ENCODE peak calls at places on chromosome 4, in four cellular contexts. One of them, this sample, is unnamed. For H3K4me1, the result is how much of the 10 kb centered on the place peaks cover.

GRCh38 chr4:142801966-142802365 is 44.1 kb downstream of the INPP4B start:
- DNase-seq in heart right ventricle: no peak
- DNase-seq in BE2C: no peak
- DNase-seq in lower lobe of right lung: no peak
- DNase-seq in this sample: no peak

GRCh38 chr4:184457530-184458249 is 16.7 kb downstream of the IRF2 start:
- DNase-seq in heart right ventricle: no peak
- DNase-seq in BE2C: no peak
- DNase-seq in lower lobe of right lung: no peak
- DNase-seq in this sample: no peak

GRCh38 chr4:98720871-98721480 is 62.6 kb upstream of the TSPAN5 start:
- DNase-seq in heart right ventricle: no peak
- DNase-seq in BE2C: no peak
- DNase-seq in lower lobe of right lung: no peak
- DNase-seq in this sample: no peak

GRCh38 chr4:3845744-3846429 is 79.7 kb downstream of the ADRA2C start:
- DNase-seq in heart right ventricle: no peak
- DNase-seq in BE2C: no peak
- DNase-seq in lower lobe of right lung: no peak
- DNase-seq in this sample: no peak

GRCh38 chr4:85823295-85823694 is 348.3 kb downstream of the ARHGAP24 start:
- DNase-seq in heart right ventricle: peak
- DNase-seq in BE2C: peak
- DNase-seq in lower lobe of right lung: no peak
- DNase-seq in this sample: no peak

GRCh38 chr4:149980125-149980682 is 98.0 kb upstream of the DCLK2 start:
- DNase-seq in heart right ventricle: no peak
- DNase-seq in BE2C: no peak
- DNase-seq in lower lobe of right lung: no peak
- DNase-seq in this sample: no peak

GRCh38 chr4:76206222-76206942 is 7.2 kb downstream of the SCARB2 start:
- DNase-seq in heart right ventricle: no peak
- DNase-seq in BE2C: peak
- DNase-seq in lower lobe of right lung: no peak
- DNase-seq in this sample: no peak

GRCh38 chr4:2793920-2794706 is 1.2 kb downstream of the SH3BP2 start:
- DNase-seq in heart right ventricle: no peak
- DNase-seq in BE2C: peak
- DNase-seq in lower lobe of right lung: peak
- DNase-seq in this sample: peak

GRCh38 chr4:13445841-13446790 is 38.0 kb downstream of the RAB28 start:
- DNase-seq in heart right ventricle: no peak
- DNase-seq in BE2C: no peak
- DNase-seq in lower lobe of right lung: no peak
- DNase-seq in this sample: no peak

GRCh38 chr4:79652232-79652631 is 244.2 kb upstream of the GK2 start:
- DNase-seq in heart right ventricle: no peak
- DNase-seq in BE2C: no peak
- DNase-seq in lower lobe of right lung: no peak
- DNase-seq in this sample: no peak

GRCh38 chr4:16745009-16745408 is 153.4 kb downstream of the LDB2 start:
- DNase-seq in heart right ventricle: peak
- DNase-seq in BE2C: no peak
- DNase-seq in lower lobe of right lung: no peak
- DNase-seq in this sample: no peak

GRCh38 chr4:16160457-16160856 is 65.8 kb downstream of the TAPT1 start:
- DNase-seq in heart right ventricle: no peak
- DNase-seq in BE2C: no peak
- DNase-seq in lower lobe of right lung: no peak
- DNase-seq in this sample: no peak

GRCh38 chr4:101415962-101416361 is 68.6 kb upstream of the PPP3CA start:
- DNase-seq in heart right ventricle: no peak
- DNase-seq in BE2C: no peak
- DNase-seq in lower lobe of right lung: peak
- DNase-seq in this sample: no peak

GRCh38 chr4:44928062-44928380 is 201.7 kb upstream of the GNPDA2 start:
- DNase-seq in heart right ventricle: no peak
- DNase-seq in BE2C: no peak
- DNase-seq in lower lobe of right lung: no peak
- DNase-seq in this sample: no peak

GRCh38 chr4:185395255-185395955 is at the start of gene LRP2BP:
- DNase-seq in heart right ventricle: no peak
- DNase-seq in BE2C: no peak
- DNase-seq in lower lobe of right lung: no peak
- DNase-seq in this sample: no peak

GRCh38 chr4:4852591-4853362 is 6.7 kb upstream of the MSX1 start:
- DNase-seq in heart right ventricle: no peak
- DNase-seq in BE2C: peak
- DNase-seq in lower lobe of right lung: no peak
- DNase-seq in this sample: no peak

GRCh38 chr4:155967098-155967497 is 13.4 kb upstream of the CTSO start:
- DNase-seq in heart right ventricle: no peak
- DNase-seq in BE2C: no peak
- DNase-seq in lower lobe of right lung: no peak
- DNase-seq in this sample: no peak

GRCh38 chr4:2794707-2795557 is 2.0 kb downstream of the SH3BP2 start:
- DNase-seq in heart right ventricle: no peak
- DNase-seq in BE2C: no peak
- DNase-seq in lower lobe of right lung: peak
- DNase-seq in this sample: peak

GRCh38 chr4:110196206-110196870 is 2.1 kb downstream of the ELOVL6 start:
- DNase-seq in heart right ventricle: peak
- DNase-seq in BE2C: peak
- DNase-seq in lower lobe of right lung: peak
- DNase-seq in this sample: peak

GRCh38 chr4:23484689-23485088 is 405.2 kb downstream of the PPARGC1A start:
- DNase-seq in heart right ventricle: no peak
- DNase-seq in BE2C: no peak
- DNase-seq in lower lobe of right lung: no peak
- DNase-seq in this sample: no peak

DNA sequence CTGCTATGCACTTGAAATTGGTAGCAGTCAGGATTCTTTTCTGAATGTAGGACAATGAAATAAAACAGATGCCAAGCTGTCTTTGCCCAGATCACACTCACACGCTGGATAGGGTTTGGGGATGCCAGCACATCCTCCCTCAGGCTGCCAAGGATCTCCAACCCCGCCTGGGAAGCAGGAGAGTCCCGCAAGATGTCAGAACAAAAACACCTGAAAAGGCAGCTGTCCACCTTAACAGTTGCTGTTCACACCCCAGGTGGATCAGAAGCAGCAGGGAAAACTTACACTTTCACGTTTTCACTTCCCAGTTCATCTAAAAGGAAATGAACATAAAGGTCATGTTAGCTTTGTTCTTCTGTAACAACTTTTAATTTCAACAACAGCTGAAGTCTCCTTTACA is 35.7 kb downstream of the TMEM154 start:
- DNase-seq in heart right ventricle: no peak
- DNase-seq in BE2C: no peak
- DNase-seq in lower lobe of right lung: no peak
- DNase-seq in this sample: no peak
- H3K4me1 ChIP-seq in heart right ventricle: under half
- H3K4me1 ChIP-seq in BE2C: under half
- H3K4me1 ChIP-seq in lower lobe of right lung: under half
- H3K4me1 ChIP-seq in this sample: under half

DNA sequence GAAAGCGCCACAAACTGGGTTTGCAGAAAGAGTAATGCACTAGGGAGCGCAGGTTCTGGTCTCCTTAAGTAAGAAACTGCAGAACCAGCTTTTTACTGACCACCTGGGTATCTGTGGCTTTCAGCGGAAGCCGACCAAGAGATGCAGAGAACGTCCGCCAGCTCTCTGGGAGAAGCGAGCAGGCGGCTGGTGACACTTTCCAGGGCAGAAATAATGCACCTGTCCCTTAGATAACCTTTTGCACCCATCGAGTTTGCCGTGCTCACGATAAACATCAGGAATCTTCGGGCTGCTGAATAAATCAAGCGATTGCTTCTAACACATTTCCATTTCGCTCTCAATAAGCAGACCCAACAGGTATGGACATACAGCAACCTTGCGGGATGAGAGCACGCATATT is 3.5 kb downstream of the ATOH1 start:
- DNase-seq in heart right ventricle: no peak
- DNase-seq in BE2C: no peak
- DNase-seq in lower lobe of right lung: no peak
- DNase-seq in this sample: peak
- TF ChIP-seq CTCF in heart right ventricle: no peak
- TF ChIP-seq CTCF in BE2C: no peak
- TF ChIP-seq CTCF in lower lobe of right lung: no peak
- TF ChIP-seq CTCF in this sample: no peak

GRCh38 chr4:182143822-182144620 is 99.2 kb upstream of the TENM3 start:
- DNase-seq in heart right ventricle: no peak
- DNase-seq in BE2C: peak
- DNase-seq in lower lobe of right lung: no peak
- DNase-seq in this sample: no peak

GRCh38 chr4:182144621-182145359 is 98.4 kb upstream of the TENM3 start:
- DNase-seq in heart right ventricle: no peak
- DNase-seq in BE2C: peak
- DNase-seq in lower lobe of right lung: no peak
- DNase-seq in this sample: no peak

GRCh38 chr4:182143086-182143821 is 99.9 kb upstream of the TENM3 start:
- DNase-seq in heart right ventricle: no peak
- DNase-seq in BE2C: no peak
- DNase-seq in lower lobe of right lung: no peak
- DNase-seq in this sample: peak

GRCh38 chr4:182147391-182147790 is 95.8 kb upstream of the TENM3 start:
- DNase-seq in heart right ventricle: no peak
- DNase-seq in BE2C: no peak
- DNase-seq in lower lobe of right lung: no peak
- DNase-seq in this sample: no peak

GRCh38 chr4:182145360-182145905 is 97.8 kb upstream of the TENM3 start:
- DNase-seq in heart right ventricle: no peak
- DNase-seq in BE2C: peak
- DNase-seq in lower lobe of right lung: no peak
- DNase-seq in this sample: no peak
- H3K4me3 ChIP-seq in heart right ventricle: peak
- H3K4me3 ChIP-seq in BE2C: peak
- H3K4me3 ChIP-seq in lower lobe of right lung: peak
- H3K4me3 ChIP-seq in this sample: no peak

GRCh38 chr4:832108-832507 is 6.2 kb upstream of the CPLX1 start:
- DNase-seq in heart right ventricle: no peak
- DNase-seq in BE2C: no peak
- DNase-seq in lower lobe of right lung: peak
- DNase-seq in this sample: no peak

GRCh38 chr4:832536-832935 is 6.6 kb upstream of the CPLX1 start:
- DNase-seq in heart right ventricle: no peak
- DNase-seq in BE2C: no peak
- DNase-seq in lower lobe of right lung: peak
- DNase-seq in this sample: no peak

GRCh38 chr4:833731-834367 is 7.9 kb upstream of the CPLX1 start:
- DNase-seq in heart right ventricle: no peak
- DNase-seq in BE2C: no peak
- DNase-seq in lower lobe of right lung: peak
- DNase-seq in this sample: no peak

GRCh38 chr4:834368-835147 is 8.6 kb upstream of the CPLX1 start:
- DNase-seq in heart right ventricle: no peak
- DNase-seq in BE2C: no peak
- DNase-seq in lower lobe of right lung: peak
- DNase-seq in this sample: no peak

DNA sequence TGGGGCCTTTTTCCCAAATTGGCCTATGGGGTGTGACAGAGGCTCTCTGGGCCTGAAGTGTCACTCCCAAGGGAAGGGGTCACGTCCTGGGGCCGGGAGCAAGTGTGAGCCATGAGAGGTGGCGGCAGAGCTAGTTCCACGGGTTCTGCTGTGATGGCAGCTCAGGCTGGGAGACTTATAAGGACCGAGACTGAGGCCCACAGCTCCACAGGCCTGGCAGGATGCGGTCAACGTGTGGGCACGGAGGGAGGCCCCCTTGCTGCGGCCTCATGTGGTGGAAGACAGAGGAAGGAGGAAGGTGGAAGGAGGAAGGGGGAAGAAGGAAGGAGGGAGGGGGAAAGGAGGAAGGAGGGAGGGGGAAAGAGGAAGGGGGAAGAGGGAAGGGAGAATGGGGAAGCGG is 7.2 kb upstream of the CPLX1 start:
- DNase-seq in heart right ventricle: no peak
- DNase-seq in BE2C: no peak
- DNase-seq in lower lobe of right lung: peak
- DNase-seq in this sample: no peak
- H3K4me1 ChIP-seq in heart right ventricle: under half
- H3K4me1 ChIP-seq in BE2C: under half
- H3K4me1 ChIP-seq in lower lobe of right lung: under half
- H3K4me1 ChIP-seq in this sample: under half

DNA sequence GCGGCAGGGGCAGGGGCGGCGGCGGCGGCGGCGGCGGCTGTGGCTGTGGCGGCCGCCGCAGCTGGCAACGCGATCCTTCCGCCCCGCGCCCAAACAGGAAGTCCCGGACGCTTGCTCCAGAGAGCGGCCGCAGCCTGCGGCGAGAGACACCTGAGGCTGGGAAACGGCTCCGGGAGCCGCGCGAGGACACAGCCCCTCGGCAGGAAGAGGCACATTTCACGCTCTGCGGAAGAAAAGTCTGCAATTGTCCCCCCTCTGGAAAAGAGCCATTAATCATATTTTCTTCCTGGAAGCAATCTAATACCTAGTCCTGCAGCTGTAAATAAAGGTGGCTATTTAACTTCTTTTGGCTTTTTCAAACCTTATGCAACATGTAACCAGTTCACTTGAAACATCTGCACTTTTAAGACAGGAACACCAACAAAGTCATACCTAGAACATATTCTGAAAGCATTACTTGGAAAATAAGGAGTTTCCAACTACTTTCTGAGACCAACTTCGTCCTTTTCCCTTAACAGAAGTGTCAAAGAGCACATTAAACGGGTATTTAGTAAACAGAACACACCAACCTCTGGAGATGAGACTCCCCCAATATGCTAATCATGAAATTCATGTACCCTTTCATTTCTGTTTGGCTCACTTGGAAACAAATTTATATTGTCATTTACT is 69.0 kb downstream of the NOCT start:
- DNase-seq in heart right ventricle: no peak
- DNase-seq in BE2C: no peak
- DNase-seq in lower lobe of right lung: no peak
- DNase-seq in this sample: no peak
- TF ChIP-seq CTCF in heart right ventricle: no peak
- TF ChIP-seq CTCF in BE2C: no peak
- TF ChIP-seq CTCF in lower lobe of right lung: no peak
- TF ChIP-seq CTCF in this sample: peak

DNA sequence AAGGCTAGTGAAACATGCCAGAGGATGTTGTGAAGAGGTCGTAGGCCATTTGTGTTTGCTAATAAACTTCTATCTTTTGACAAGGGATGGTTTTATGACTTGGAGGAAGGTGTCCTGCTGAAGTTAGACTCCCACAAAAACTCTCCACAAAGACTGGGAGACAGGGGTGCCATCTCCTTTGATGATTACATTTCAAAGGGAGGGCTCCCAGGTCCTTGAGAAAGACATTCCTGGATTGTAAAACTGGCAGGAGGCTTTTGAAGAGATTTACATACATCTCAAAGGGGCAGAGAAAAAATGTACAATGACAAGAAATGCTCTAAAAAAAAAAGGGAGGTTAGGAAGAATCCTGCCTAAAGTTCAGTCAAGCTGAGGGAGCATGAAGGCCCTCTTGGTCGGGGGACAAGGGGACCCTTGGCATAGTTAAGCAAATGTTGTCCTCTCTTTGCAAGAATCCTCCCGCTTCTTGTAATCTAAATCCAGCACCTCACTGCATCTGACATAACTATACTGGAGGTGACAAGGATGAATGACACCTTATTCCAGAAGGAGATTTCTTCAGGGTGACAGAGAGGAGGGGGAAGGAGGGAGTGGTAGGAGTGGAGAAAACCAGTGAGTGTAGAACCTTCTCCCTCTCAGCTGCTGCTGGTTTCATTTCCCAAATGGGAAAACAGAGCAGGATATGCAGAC is 41.0 kb upstream of the MGST2 start:
- DNase-seq in heart right ventricle: no peak
- DNase-seq in BE2C: no peak
- DNase-seq in lower lobe of right lung: no peak
- DNase-seq in this sample: no peak
- H3K4me3 ChIP-seq in heart right ventricle: no peak
- H3K4me3 ChIP-seq in BE2C: no peak
- H3K4me3 ChIP-seq in lower lobe of right lung: no peak
- H3K4me3 ChIP-seq in this sample: no peak

This sample was measured in mucosa of descending colon.